ENCODE peak calls at places on chromosomes 7 and 10, in six cellular contexts. One of them, this sample, is unnamed. For H3K36me3, the result is how much of the 10 kb centered on the place peaks cover.

GRCh38 chr7:150860291-150860977 is 8.1 kb downstream of the AOC1 start:
- DNase-seq in PC-9: no peak
- DNase-seq in CD4-positive, alpha-beta memory T cell: no peak
- DNase-seq in A673: no peak
- DNase-seq in left ventricle myocardium inferior: no peak
- DNase-seq in cardiac muscle cell: no peak
- DNase-seq in this sample: peak

GRCh38 chr10:18683427-18683826 is 24.2 kb downstream of the ARL5B start:
- DNase-seq in A673: no peak
- DNase-seq in PC-9: no peak
- DNase-seq in left ventricle myocardium inferior: no peak
- DNase-seq in CD4-positive, alpha-beta memory T cell: no peak
- DNase-seq in cardiac muscle cell: peak
- DNase-seq in this sample: no peak

GRCh38 chr7:110677405-110677804 is 413.5 kb upstream of the LRRN3 start:
- DNase-seq in CD4-positive, alpha-beta memory T cell: no peak
- DNase-seq in PC-9: no peak
- DNase-seq in left ventricle myocardium inferior: no peak
- DNase-seq in A673: no peak
- DNase-seq in cardiac muscle cell: no peak
- DNase-seq in this sample: no peak

GRCh38 chr10:45557275-45557905 is 115.2 kb downstream of the ZFAND4 start:
- DNase-seq in A673: no peak
- DNase-seq in cardiac muscle cell: peak
- DNase-seq in left ventricle myocardium inferior: no peak
- DNase-seq in CD4-positive, alpha-beta memory T cell: no peak
- DNase-seq in PC-9: no peak
- DNase-seq in this sample: no peak

GRCh38 chr10:127849224-127849623 is 43.5 kb downstream of the CLRN3 start:
- DNase-seq in A673: no peak
- DNase-seq in PC-9: no peak
- DNase-seq in cardiac muscle cell: no peak
- DNase-seq in left ventricle myocardium inferior: no peak
- DNase-seq in CD4-positive, alpha-beta memory T cell: no peak
- DNase-seq in this sample: no peak

GRCh38 chr10:102962259-102962658 is 44.2 kb downstream of the CNNM2 start:
- DNase-seq in left ventricle myocardium inferior: no peak
- DNase-seq in PC-9: no peak
- DNase-seq in CD4-positive, alpha-beta memory T cell: no peak
- DNase-seq in A673: no peak
- DNase-seq in cardiac muscle cell: no peak
- DNase-seq in this sample: no peak

GRCh38 chr7:115805458-115805857 is 225.1 kb downstream of the TFEC start:
- DNase-seq in left ventricle myocardium inferior: no peak
- DNase-seq in CD4-positive, alpha-beta memory T cell: no peak
- DNase-seq in A673: no peak
- DNase-seq in PC-9: no peak
- DNase-seq in cardiac muscle cell: no peak
- DNase-seq in this sample: no peak

GRCh38 chr7:121081327-121081936 is 92.9 kb downstream of the CPED1 start:
- DNase-seq in cardiac muscle cell: peak
- DNase-seq in PC-9: no peak
- DNase-seq in CD4-positive, alpha-beta memory T cell: peak
- DNase-seq in A673: peak
- DNase-seq in left ventricle myocardium inferior: no peak
- DNase-seq in this sample: no peak

GRCh38 chr7:65971021-65971420 is 11.0 kb downstream of the GUSB start:
- DNase-seq in A673: no peak
- DNase-seq in cardiac muscle cell: no peak
- DNase-seq in PC-9: no peak
- DNase-seq in left ventricle myocardium inferior: no peak
- DNase-seq in CD4-positive, alpha-beta memory T cell: no peak
- DNase-seq in this sample: no peak

DNA sequence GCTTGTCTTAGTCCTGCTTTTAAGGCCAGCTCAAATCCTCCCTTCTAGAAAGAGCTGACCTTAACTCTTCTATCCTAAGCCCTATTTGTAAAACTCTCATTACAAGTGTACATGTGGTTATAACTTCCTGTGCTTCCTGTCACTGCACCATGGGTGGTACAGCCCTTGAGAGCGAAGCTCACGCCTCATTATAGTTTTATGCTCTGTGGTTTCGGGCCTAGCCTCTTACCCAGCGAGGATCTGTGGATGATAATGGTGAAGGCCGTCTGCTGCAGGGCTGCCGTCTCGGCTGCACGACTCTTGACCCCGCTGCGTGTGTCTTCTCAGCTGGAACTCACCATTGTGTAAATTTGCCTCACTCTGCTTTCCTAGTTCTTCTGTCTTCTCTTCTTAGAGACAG is 74.6 kb downstream of the CUL1 start:
- DNase-seq in CD4-positive, alpha-beta memory T cell: peak
- DNase-seq in PC-9: no peak
- DNase-seq in A673: peak
- DNase-seq in left ventricle myocardium inferior: no peak
- DNase-seq in cardiac muscle cell: no peak
- DNase-seq in this sample: peak
- H3K27ac ChIP-seq in CD4-positive, alpha-beta memory T cell: peak
- H3K27ac ChIP-seq in PC-9: peak
- H3K27ac ChIP-seq in A673: peak
- H3K27ac ChIP-seq in left ventricle myocardium inferior: no peak
- H3K27ac ChIP-seq in cardiac muscle cell: peak
- H3K27ac ChIP-seq in this sample: peak

DNA sequence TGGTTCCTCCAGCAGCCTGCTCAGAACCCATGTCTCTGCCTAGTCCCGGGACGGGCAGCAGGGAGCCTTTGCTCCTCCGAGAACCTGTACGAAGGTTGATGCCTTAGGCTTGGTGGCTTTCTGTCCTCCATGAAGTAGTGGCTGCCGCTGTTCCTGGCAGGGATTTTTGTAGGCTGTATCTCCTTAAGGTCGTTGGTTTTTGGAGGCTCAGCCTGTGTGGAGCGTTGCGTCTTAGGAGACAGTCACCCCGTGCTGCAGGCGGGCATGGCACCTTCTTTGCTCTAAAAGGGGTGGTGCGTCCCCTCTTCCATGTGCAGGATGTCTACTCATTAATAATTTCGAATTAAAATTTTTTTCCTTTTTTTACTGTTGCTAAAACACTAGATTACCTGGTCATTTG is 92.5 kb downstream of the TRRAP start:
- DNase-seq in left ventricle myocardium inferior: no peak
- DNase-seq in PC-9: no peak
- DNase-seq in CD4-positive, alpha-beta memory T cell: no peak
- DNase-seq in A673: no peak
- DNase-seq in cardiac muscle cell: no peak
- DNase-seq in this sample: no peak
- H3K36me3 ChIP-seq in left ventricle myocardium inferior: half or more
- H3K36me3 ChIP-seq in PC-9: under half
- H3K36me3 ChIP-seq in CD4-positive, alpha-beta memory T cell: half or more
- H3K36me3 ChIP-seq in A673: half or more
- H3K36me3 ChIP-seq in cardiac muscle cell: half or more
- H3K36me3 ChIP-seq in this sample: half or more

GRCh38 chr7:24825931-24826661 is 68.8 kb upstream of the GSDME start:
- DNase-seq in CD4-positive, alpha-beta memory T cell: no peak
- DNase-seq in PC-9: peak
- DNase-seq in A673: no peak
- DNase-seq in left ventricle myocardium inferior: no peak
- DNase-seq in cardiac muscle cell: peak
- DNase-seq in this sample: no peak
- H3K27ac ChIP-seq in CD4-positive, alpha-beta memory T cell: peak
- H3K27ac ChIP-seq in PC-9: peak
- H3K27ac ChIP-seq in A673: no peak
- H3K27ac ChIP-seq in left ventricle myocardium inferior: peak
- H3K27ac ChIP-seq in cardiac muscle cell: no peak
- H3K27ac ChIP-seq in this sample: no peak

DNA sequence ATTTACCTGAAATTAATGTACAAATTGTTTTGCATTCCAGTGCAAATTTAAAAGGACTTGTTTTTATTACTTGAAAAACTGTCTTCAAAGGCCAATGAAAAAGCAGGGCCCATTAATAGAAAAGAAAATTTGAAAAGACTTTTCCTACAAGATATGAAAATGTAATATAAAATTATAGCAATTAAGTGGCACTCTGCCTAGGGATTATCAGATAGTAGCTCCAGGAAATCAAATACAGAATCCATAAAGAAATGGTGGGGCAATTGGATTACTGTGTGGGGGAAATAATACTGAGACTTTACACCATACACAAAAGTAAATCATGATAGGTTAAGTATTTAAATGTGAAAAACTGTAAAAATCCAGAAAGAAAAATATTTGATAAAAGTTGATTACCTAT is 89.7 kb downstream of the GLCCI1 start:
- DNase-seq in CD4-positive, alpha-beta memory T cell: no peak
- DNase-seq in left ventricle myocardium inferior: no peak
- DNase-seq in A673: no peak
- DNase-seq in cardiac muscle cell: no peak
- DNase-seq in PC-9: no peak
- DNase-seq in this sample: no peak
- H3K36me3 ChIP-seq in CD4-positive, alpha-beta memory T cell: under half
- H3K36me3 ChIP-seq in left ventricle myocardium inferior: under half
- H3K36me3 ChIP-seq in A673: under half
- H3K36me3 ChIP-seq in cardiac muscle cell: under half
- H3K36me3 ChIP-seq in PC-9: under half
- H3K36me3 ChIP-seq in this sample: under half

GRCh38 chr7:74403521-74404387 is 50.0 kb upstream of the GTF2IRD1 start:
- DNase-seq in CD4-positive, alpha-beta memory T cell: no peak
- DNase-seq in cardiac muscle cell: no peak
- DNase-seq in left ventricle myocardium inferior: no peak
- DNase-seq in PC-9: no peak
- DNase-seq in A673: no peak
- DNase-seq in this sample: no peak
- H3K27ac ChIP-seq in CD4-positive, alpha-beta memory T cell: no peak
- H3K27ac ChIP-seq in cardiac muscle cell: no peak
- H3K27ac ChIP-seq in left ventricle myocardium inferior: no peak
- H3K27ac ChIP-seq in PC-9: no peak
- H3K27ac ChIP-seq in A673: no peak
- H3K27ac ChIP-seq in this sample: no peak

This sample was measured in CD8-positive, alpha-beta T cell.